ENCODE peak calls at places on chromosome 14, in five cellular contexts. L, V, A, F and Y are unnamed samples.

GRCh38 chr14:63938198-63939005 is 85.6 kb downstream of the SYNE2 start:
- DNase-seq in L (peak), V (no peak), A (no peak), F (peak), Y (no peak)

GRCh38 chr14:74555476-74556050 is 56.5 kb downstream of the LTBP2 start:
- DNase-seq in L (no peak), V (no peak), A (no peak), F (no peak), Y (no peak)

GRCh38 chr14:68283378-68284123 is 464.0 kb downstream of the RAD51B start:
- DNase-seq in L (peak), V (no peak), A (no peak), F (no peak), Y (no peak)

GRCh38 chr14:45426685-45427282 is 173.8 kb upstream of the MIS18BP1 start:
- DNase-seq in L (no peak), V (peak), A (peak), F (peak), Y (peak)

GRCh38 chr14:80930836-80931389 is 10.6 kb downstream of the CEP128 start:
- DNase-seq in L (peak), V (peak), A (no peak), F (peak), Y (no peak)

GRCh38 chr14:70023871-70024270 is 144.7 kb downstream of the SMOC1 start:
- DNase-seq in L (no peak), V (no peak), A (no peak), F (no peak), Y (no peak)

GRCh38 chr14:73428354-73428824 is 30.0 kb downstream of the NUMB start:
- DNase-seq in L (no peak), V (no peak), A (peak), F (peak), Y (peak)

GRCh38 chr14:102659797-102660196 is 67.3 kb downstream of the RCOR1 start:
- DNase-seq in L (no peak), V (no peak), A (no peak), F (peak), Y (no peak)

GRCh38 chr14:51869426-51870113 is 9.2 kb downstream of the GNG2 start:
- DNase-seq in L (peak), V (no peak), A (no peak), F (no peak), Y (no peak)

GRCh38 chr14:36207500-36207899 is 31.0 kb upstream of the PTCSC3 start:
- DNase-seq in L (no peak), V (no peak), A (no peak), F (no peak), Y (no peak)

GRCh38 chr14:94680498-94681288 is 68.5 kb downstream of the SERPINA3 start:
- DNase-seq in L (no peak), V (no peak), A (no peak), F (no peak), Y (no peak)

GRCh38 chr14:68232643-68233055 is 413.1 kb downstream of the RAD51B start:
- DNase-seq in L (peak), V (peak), A (peak), F (peak), Y (no peak)

GRCh38 chr14:24362241-24362960 is 5.6 kb upstream of the NFATC4 start:
- DNase-seq in L (no peak), V (peak), A (no peak), F (no peak), Y (no peak)

GRCh38 chr14:24365600-24366374 is 2.2 kb upstream of the NFATC4 start:
- DNase-seq in L (peak), V (peak), A (peak), F (no peak), Y (peak)

GRCh38 chr14:24364841-24365240 is 3.1 kb upstream of the NFATC4 start:
- DNase-seq in L (no peak), V (no peak), A (no peak), F (no peak), Y (no peak)

GRCh38 chr14:24366375-24366663 is 1.7 kb upstream of the NFATC4 start:
- DNase-seq in L (no peak), V (no peak), A (no peak), F (no peak), Y (no peak)

DNA sequence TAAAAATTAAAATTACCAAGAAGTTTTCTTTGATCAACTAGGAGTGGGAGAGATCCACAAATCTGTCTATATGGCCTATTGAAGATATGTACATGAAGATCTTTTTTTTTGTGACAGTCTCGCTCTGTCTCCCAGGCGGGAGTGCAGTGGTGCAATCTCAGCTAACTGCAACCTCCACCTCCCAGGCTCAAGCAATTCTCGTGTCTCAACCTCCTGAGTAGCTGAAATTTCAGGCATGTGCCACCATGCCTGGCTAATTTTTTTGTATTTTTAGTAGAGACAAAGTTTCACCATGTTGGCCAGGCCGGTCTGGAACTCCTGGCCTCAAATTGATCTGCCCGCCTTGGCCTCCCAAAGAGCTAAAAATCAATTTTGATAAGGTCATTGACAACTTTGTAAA is 4.6 kb upstream of the NFATC4 start:
- DNase-seq in L (no peak), V (no peak), A (no peak), F (no peak), Y (no peak)
- TF ChIP-seq CTCF in L (no peak), V (no peak), A (no peak), F (no peak), Y (no peak)

GRCh38 chr14:54640480-54640879 is 73.6 kb downstream of the SAMD4A start:
- DNase-seq in L (no peak), V (no peak), A (no peak), F (no peak), Y (no peak)

GRCh38 chr14:54646576-54647130 is 79.7 kb downstream of the SAMD4A start:
- DNase-seq in L (no peak), V (no peak), A (no peak), F (no peak), Y (no peak)

GRCh38 chr14:54642121-54642520 is 75.2 kb downstream of the SAMD4A start:
- DNase-seq in L (no peak), V (no peak), A (no peak), F (no peak), Y (no peak)

GRCh38 chr14:54643696-54644176 is 76.8 kb downstream of the SAMD4A start:
- DNase-seq in L (no peak), V (no peak), A (no peak), F (no peak), Y (no peak)

GRCh38 chr14:54642950-54643695 is 76.2 kb downstream of the SAMD4A start:
- DNase-seq in L (peak), V (no peak), A (no peak), F (no peak), Y (no peak)
- TF ChIP-seq CTCF in L (no peak), V (peak), A (peak), F (peak), Y (peak)

GRCh38 chr14:104157303-104157928 is 19.0 kb downstream of the KIF26A start:
- DNase-seq in L (no peak), V (no peak), A (no peak), F (no peak), Y (no peak)
- TF ChIP-seq CTCF in L (no peak), V (no peak), A (peak), F (peak), Y (peak)

GRCh38 chr14:25136811-25137210 is 86.9 kb upstream of the STXBP6 start:
- DNase-seq in L (no peak), V (no peak), A (no peak), F (no peak), Y (no peak)
- TF ChIP-seq CTCF in L (no peak), V (no peak), A (no peak), F (no peak), Y (no peak)

DNA sequence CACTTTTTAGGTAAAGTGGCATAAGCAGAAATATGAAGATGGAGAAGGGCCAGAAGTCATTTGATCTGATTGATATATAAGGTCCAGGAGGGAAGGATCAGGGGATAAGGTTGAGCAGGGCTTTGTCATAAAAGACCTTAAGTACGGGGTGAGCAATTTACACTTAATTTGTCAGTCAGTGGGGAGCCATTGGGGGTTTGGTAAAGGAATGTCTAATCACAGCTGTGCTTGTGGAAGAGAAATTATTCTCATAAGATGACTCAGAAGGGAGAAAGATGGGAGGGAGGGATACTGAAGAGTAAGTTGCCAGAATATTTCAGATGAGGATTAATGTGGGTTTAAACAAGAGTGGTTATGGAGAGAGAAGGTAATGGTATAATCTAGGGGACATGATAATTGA is 500.2 kb upstream of the CCDC196 start:
- DNase-seq in L (no peak), V (no peak), A (no peak), F (no peak), Y (no peak)
- TF ChIP-seq CTCF in L (no peak), V (no peak), A (no peak), F (no peak), Y (no peak)

GRCh38 chr14:96264200-96264553 is 8.2 kb downstream of the BDKRB1 start:
- DNase-seq in L (no peak), V (no peak), A (no peak), F (no peak), Y (no peak)
- TF ChIP-seq CTCF in L (no peak), V (no peak), A (no peak), F (no peak), Y (no peak)